ENCODE peak calls at places on chromosomes 7 and 10, in five cellular contexts. K is skeletal muscle cell; W is glutamatergic neuron; M is stimulated activated CD4-positive, alpha-beta T cell treated with anti-CD3 and anti-CD28 coated beads, Interleukin-15, amount 100 ng/mL, for 1 hour; A is H7. E is an unnamed sample.

GRCh38 chr10:30748152-30748845 is 118.7 kb upstream of the LYZL2 start:
- DNase-seq in A (no peak), K (no peak), W (no peak), M (no peak), E (no peak)

GRCh38 chr7:131336956-131337355 is 9.3 kb downstream of the MKLN1 start:
- DNase-seq in W (no peak), M (no peak), A (no peak), K (no peak), E (no peak)

GRCh38 chr10:33365871-33366411 is 31.5 kb upstream of the NRP1 start:
- DNase-seq in A (no peak), K (peak; percentile 96), W (no peak), M (no peak), E (no peak)

GRCh38 chr7:139681463-139681755 is 96.4 kb downstream of the HIPK2 start:
- DNase-seq in W (no peak), A (peak; percentile 16), K (no peak), M (no peak), E (no peak)

GRCh38 chr10:50421026-50421719 is 169.9 kb upstream of the ASAH2 start:
- DNase-seq in M (no peak), K (no peak), A (peak; percentile 63), W (peak; percentile 38), E (no peak)

GRCh38 chr7:148485618-148486017 is 104.9 kb upstream of the C7orf33 start:
- DNase-seq in K (no peak), M (no peak), W (no peak), A (no peak), E (no peak)

GRCh38 chr7:20507157-20507556 is 108.3 kb upstream of the ABCB5 start:
- DNase-seq in M (no peak), K (no peak), A (no peak), W (no peak), E (no peak)

GRCh38 chr10:6195376-6195775 is 7.4 kb upstream of the PFKFB3 start:
- DNase-seq in M (no peak), W (no peak), A (no peak), K (no peak), E (no peak)

GRCh38 chr10:119030421-119031250 is 1.1 kb downstream of the NANOS1 start:
- DNase-seq in M (peak; percentile 16), A (peak; percentile 82), K (no peak), W (peak; percentile 80), E (peak; percentile 91)

GRCh38 chr10:69278446-69278963 is at the start of gene HK1:
- DNase-seq in A (no peak), K (no peak), W (no peak), M (no peak), E (no peak)

GRCh38 chr10:102538811-102539210 is 35.0 kb downstream of the SUFU start:
- DNase-seq in A (no peak), M (no peak), K (no peak), W (no peak), E (no peak)

GRCh38 chr7:95933618-95934017 is 161.3 kb downstream of the DYNC1I1 start:
- DNase-seq in W (no peak), A (no peak), M (no peak), K (no peak), E (no peak)

GRCh38 chr10:114995468-114995867 is 57.5 kb downstream of the TRUB1 start:
- DNase-seq in A (no peak), W (no peak), K (no peak), M (no peak), E (no peak)

GRCh38 chr10:15997313-15997712 is 137.0 kb upstream of the MINDY3 start:
- DNase-seq in K (no peak), A (no peak), M (no peak), W (no peak), E (no peak)

GRCh38 chr7:106415433-106415832 is 130.7 kb upstream of the NAMPT start:
- DNase-seq in A (no peak), M (no peak), K (no peak), W (no peak), E (no peak)

GRCh38 chr10:19749185-19749729 is 67.0 kb upstream of the PLXDC2 start:
- DNase-seq in A (no peak), K (peak; percentile 14), M (no peak), W (no peak), E (no peak)

GRCh38 chr10:62815373-62816111 is 624 bp downstream of the EGR2 start:
- DNase-seq in M (peak; percentile 11), A (no peak), W (peak; percentile 36), K (no peak), E (no peak)

GRCh38 chr7:47572939-47573757 is 8.8 kb downstream of the TNS3 start:
- DNase-seq in A (peak; percentile 88), M (no peak), W (no peak), K (no peak), E (no peak)

GRCh38 chr10:16441106-16441850 is 4.5 kb downstream of the PTER start:
- DNase-seq in W (no peak), A (no peak), M (no peak), K (no peak), E (no peak)

GRCh38 chr10:88525371-88526079 is 57.6 kb downstream of the RNLS start:
- DNase-seq in M (no peak), W (no peak), K (peak; percentile 58), A (no peak), E (no peak)

GRCh38 chr10:36236341-36236740 is 594.2 kb upstream of the FZD8 start:
- DNase-seq in W (no peak), M (no peak), K (no peak), A (no peak), E (no peak)